ENCODE peak calls at places on chromosome 17, in five cellular contexts. W is T-helper 17 cell; I is CD4-positive, alpha-beta T cell; T is cardiac fibroblast; Z is AG09319. Q is an unnamed sample.

GRCh38 chr17:60134396-60135159 is 15.2 kb upstream of the CA4 start:
- DNase-seq in W (no peak), I (no peak), T (peak), Z (no peak), Q (no peak)

GRCh38 chr17:57536789-57537523 is 208.1 kb downstream of the CCDC182 start:
- DNase-seq in W (no peak), I (no peak), T (no peak), Z (no peak), Q (no peak)

GRCh38 chr17:19447085-19447583 is 36.1 kb downstream of the RNF112 start:
- DNase-seq in W (peak), I (peak), T (peak), Z (peak), Q (peak)

GRCh38 chr17:21280081-21280518 is 4.4 kb upstream of the MAP2K3 start:
- DNase-seq in W (peak), I (peak), T (peak), Z (no peak), Q (peak)

GRCh38 chr17:55284944-55285339 is 20.2 kb downstream of the HLF start:
- DNase-seq in W (no peak), I (no peak), T (no peak), Z (no peak), Q (no peak)

GRCh38 chr17:11990363-11990983 is 6.8 kb downstream of the ZNF18 start:
- DNase-seq in W (no peak), I (no peak), T (no peak), Z (no peak), Q (no peak)

GRCh38 chr17:42685831-42686230 is 3.5 kb downstream of the CNTNAP1 start:
- DNase-seq in W (no peak), I (no peak), T (no peak), Z (no peak), Q (no peak)

GRCh38 chr17:40958086-40958953 is 8.4 kb downstream of the KRT39 start:
- DNase-seq in W (no peak), I (no peak), T (no peak), Z (no peak), Q (no peak)

GRCh38 chr17:300881-301280 is 51.7 kb downstream of the RPH3AL start:
- DNase-seq in W (no peak), I (no peak), T (no peak), Z (no peak), Q (no peak)

GRCh38 chr17:27318228-27318627 is 24.3 kb downstream of the WSB1 start:
- DNase-seq in W (no peak), I (no peak), T (no peak), Z (no peak), Q (no peak)